ENCODE peak calls at places on chromosome 20, in six cellular contexts. Q is H1, J is IMR-90, H is trophoblast cell, S is neuronal stem cell, A is mesenchymal stem cell. P is an unnamed sample. For H3K36me3 and H3K4me1, the result is how much of the 10 kb centered on the place peaks cover.

GRCh38 chr20:12040261-12040660 is 122.6 kb downstream of the BTBD3 start:
- DNase-seq in A (no peak), Q (no peak), H (no peak), J (no peak), S (no peak), P (no peak)

GRCh38 chr20:16654858-16655257 is 75.0 kb upstream of the SNRPB2 start:
- DNase-seq in H (no peak), A (no peak), Q (no peak), S (no peak), J (no peak), P (no peak)

GRCh38 chr20:64065973-64066341 is 3.0 kb downstream of the TCEA2 start:
- DNase-seq in Q (no peak), A (peak), H (no peak), J (peak), S (no peak), P (peak)

GRCh38 chr20:13211956-13212618 is 9.0 kb upstream of the ISM1 start:
- DNase-seq in A (no peak), J (no peak), Q (no peak), H (no peak), S (no peak), P (no peak)

GRCh38 chr20:44745560-44746366 is at the start of gene KCNK15:
- DNase-seq in S (no peak), H (no peak), Q (peak), J (peak), A (peak), P (peak)

GRCh38 chr20:63321148-63321831 is 28.3 kb downstream of the COL20A1 start:
- DNase-seq in J (peak), Q (no peak), A (no peak), H (no peak), S (no peak), P (no peak)

GRCh38 chr20:24764825-24765224 is 184.2 kb upstream of the CST7 start:
- DNase-seq in H (no peak), S (no peak), J (no peak), A (no peak), Q (no peak), P (no peak)

GRCh38 chr20:49590163-49591017 is 22.5 kb upstream of the PTGIS start:
- DNase-seq in A (no peak), Q (no peak), H (no peak), J (no peak), S (no peak), P (no peak)

GRCh38 chr20:25584905-25585704 is at the start of gene NINL:
- DNase-seq in H (peak), A (peak), S (peak), J (peak), Q (peak), P (peak)

GRCh38 chr20:17967595-17968365 is 814 bp downstream of the SNX5 start:
- DNase-seq in S (no peak), H (no peak), Q (no peak), J (peak), A (peak), P (peak)

GRCh38 chr20:62768815-62769287 is 27.4 kb upstream of the MRGBP start:
- DNase-seq in Q (no peak), J (peak), H (no peak), S (no peak), A (no peak), P (no peak)

GRCh38 chr20:14498809-14499208 is 161.4 kb upstream of the FLRT3 start:
- DNase-seq in J (no peak), A (no peak), Q (peak), H (no peak), S (peak), P (peak)

GRCh38 chr20:22430154-22430745 is 154.1 kb downstream of the FOXA2 start:
- DNase-seq in H (no peak), J (no peak), Q (peak), S (peak), A (no peak), P (peak)

GRCh38 chr20:59705651-59706101 is 101.3 kb downstream of the PHACTR3 start:
- DNase-seq in H (no peak), Q (no peak), S (no peak), J (no peak), A (no peak), P (no peak)

GRCh38 chr20:44714701-44715494 is at the start of gene CCN5:
- DNase-seq in J (peak), S (no peak), Q (no peak), A (peak), H (no peak), P (no peak)

GRCh38 chr20:47635256-47635655 is 133.6 kb downstream of the NCOA3 start:
- DNase-seq in A (no peak), Q (no peak), H (no peak), J (no peak), S (no peak), P (no peak)

GRCh38 chr20:49979030-49979832 is 3.5 kb upstream of the SNAI1 start:
- DNase-seq in S (peak), A (peak), Q (peak), H (no peak), J (no peak), P (peak)

GRCh38 chr20:48794360-48794759 is 33.4 kb downstream of the PREX1 start:
- DNase-seq in Q (peak), H (no peak), A (no peak), S (peak), J (no peak), P (peak)

GRCh38 chr20:40108321-40108720 is 580.7 kb downstream of the MAFB start:
- DNase-seq in H (no peak), Q (no peak), A (no peak), S (no peak), J (no peak), P (no peak)

GRCh38 chr20:32208499-32209154 is 947 bp downstream of the POFUT1 start:
- DNase-seq in Q (no peak), J (no peak), S (no peak), H (no peak), A (no peak), P (no peak)

GRCh38 chr20:38221041-38221589 is 39.4 kb downstream of the KIAA1755 start:
- DNase-seq in Q (peak), H (peak), S (peak), A (peak), J (peak), P (peak)

GRCh38 chr20:58746551-58747399 is 54.2 kb downstream of the NPEPL1 start:
- DNase-seq in H (no peak), Q (no peak), J (no peak), A (no peak), S (no peak), P (no peak)

GRCh38 chr20:3307695-3308094 is 68.7 kb upstream of the SLC4A11 start:
- DNase-seq in Q (no peak), J (peak), S (no peak), H (no peak), A (no peak), P (no peak)

GRCh38 chr20:51562027-51562333 is 19.5 kb upstream of the NFATC2 start:
- DNase-seq in S (no peak), A (no peak), H (no peak), Q (no peak), J (peak), P (no peak)

GRCh38 chr20:12847862-12848261 is 160.9 kb upstream of the SPTLC3 start:
- DNase-seq in Q (no peak), A (peak), S (no peak), H (no peak), J (no peak), P (no peak)

GRCh38 chr20:32628960-32629530 is 43.9 kb upstream of the NOL4L start:
- DNase-seq in H (no peak), Q (no peak), A (no peak), S (no peak), J (no peak), P (no peak)

DNA sequence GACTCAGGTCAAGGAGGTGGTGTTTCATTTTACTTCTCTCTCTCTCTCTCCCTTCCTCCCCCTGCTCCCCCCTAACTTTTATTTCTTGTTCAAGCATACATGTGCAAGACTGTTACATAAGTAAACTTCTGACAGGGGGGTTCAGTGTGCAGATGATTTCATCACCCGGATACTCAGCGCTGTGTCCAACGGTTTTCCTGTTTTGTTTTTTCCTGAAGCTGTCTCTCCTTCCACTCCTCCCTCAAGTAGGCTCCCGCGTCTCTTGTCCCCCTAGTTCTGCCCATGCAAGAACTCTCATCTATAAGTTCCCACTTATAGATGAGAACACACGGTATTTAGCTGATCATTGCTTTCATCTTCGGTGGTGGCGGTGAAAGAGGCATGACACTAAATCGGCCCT is 751.9 kb upstream of the DEFB115 start:
- DNase-seq in H (no peak), J (no peak), S (no peak), A (no peak), Q (no peak), P (no peak)
- H3K36me3 ChIP-seq in H (under half), J (under half), S (under half), A (under half), Q (under half), P (under half)

GRCh38 chr20:41690702-41691101 is 72.5 kb upstream of the CHD6 start:
- DNase-seq in A (no peak), J (no peak), H (peak), S (no peak), Q (no peak), P (peak)

GRCh38 chr20:41692479-41693135 is 74.4 kb upstream of the CHD6 start:
- DNase-seq in S (peak), J (peak), A (no peak), H (peak), Q (peak), P (peak)

GRCh38 chr20:41696428-41696827 is 78.3 kb upstream of the CHD6 start:
- DNase-seq in Q (no peak), S (no peak), A (peak), J (no peak), H (no peak), P (no peak)

GRCh38 chr20:41694796-41695195 is 76.6 kb upstream of the CHD6 start:
- DNase-seq in A (no peak), Q (no peak), S (no peak), H (no peak), J (no peak), P (no peak)

DNA sequence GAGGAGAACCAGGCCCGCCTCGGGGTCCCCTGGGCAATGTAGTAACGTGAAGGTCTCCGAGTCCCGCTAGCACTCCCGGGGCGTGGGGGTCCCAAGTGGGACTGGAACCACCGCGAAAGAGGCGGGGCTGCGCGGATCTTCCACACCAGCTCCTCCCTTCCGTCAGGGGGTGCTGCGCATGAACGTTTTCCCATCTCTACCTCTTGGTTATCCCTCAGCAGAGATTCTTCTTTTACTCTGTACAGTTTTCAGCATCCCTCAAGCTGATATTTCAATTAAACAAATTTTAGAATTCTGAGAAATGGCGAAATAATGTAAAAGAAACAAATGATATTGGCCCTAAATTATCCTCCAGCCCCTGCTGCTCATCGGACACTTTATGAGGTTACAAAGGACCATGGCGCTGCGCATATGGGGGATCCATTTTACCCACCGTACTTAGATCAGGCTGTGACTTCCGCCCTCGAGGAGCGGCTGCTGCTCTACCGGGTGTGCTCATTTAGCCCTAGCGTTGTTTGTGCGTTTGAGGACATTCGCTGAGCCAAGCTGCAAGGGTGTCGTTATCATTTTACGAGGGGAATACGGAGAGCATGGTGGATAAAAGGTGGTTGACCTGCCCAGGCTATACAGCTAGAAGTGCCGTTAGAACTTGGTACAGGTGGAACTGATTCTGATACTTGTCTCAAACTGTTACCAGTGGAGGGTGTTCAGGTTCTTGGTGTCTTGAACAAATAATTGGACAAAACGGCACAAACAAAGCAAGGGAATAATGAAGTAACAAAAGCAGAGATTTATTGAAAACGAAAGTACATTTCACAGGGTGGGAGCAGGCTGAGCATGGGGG is 75.2 kb upstream of the CHD6 start:
- DNase-seq in Q (peak), S (peak), H (peak), A (peak), J (peak), P (peak)
- H2BK120ac ChIP-seq in Q (no peak), S (no peak), H (peak), A (no peak), J (peak), P (no peak)

DNA sequence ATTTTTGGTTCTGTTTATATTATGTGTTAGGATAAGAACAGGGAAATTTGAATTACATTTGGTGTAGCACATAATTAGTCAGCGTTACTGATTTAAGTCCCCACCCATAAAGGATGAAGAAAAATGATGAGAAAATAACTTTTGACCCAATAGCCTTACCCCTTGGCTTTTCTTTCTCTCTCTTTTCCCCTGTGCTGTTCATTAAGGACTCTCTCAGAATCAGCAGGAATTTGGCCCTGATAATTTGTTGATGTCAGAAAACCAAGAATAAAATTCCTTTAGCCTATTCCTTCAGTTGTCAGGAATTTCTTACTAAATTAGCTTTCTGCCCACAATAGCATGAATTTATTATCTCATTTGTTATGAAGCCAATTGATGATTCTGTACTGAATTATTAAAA is 18.5 kb downstream of the PLCB1 start:
- DNase-seq in A (no peak), Q (no peak), S (no peak), H (no peak), J (no peak), P (no peak)
- H3K4me1 ChIP-seq in A (under half), Q (under half), S (under half), H (under half), J (under half), P (under half)

GRCh38 chr20:1370548-1371110 is 22.2 kb downstream of the FKBP1A start:
- DNase-seq in H (no peak), J (peak), S (no peak), A (peak), Q (no peak), P (no peak)
- H3K36me3 ChIP-seq in H (under half), J (under half), S (half or more), A (half or more), Q (under half), P (under half)

DNA sequence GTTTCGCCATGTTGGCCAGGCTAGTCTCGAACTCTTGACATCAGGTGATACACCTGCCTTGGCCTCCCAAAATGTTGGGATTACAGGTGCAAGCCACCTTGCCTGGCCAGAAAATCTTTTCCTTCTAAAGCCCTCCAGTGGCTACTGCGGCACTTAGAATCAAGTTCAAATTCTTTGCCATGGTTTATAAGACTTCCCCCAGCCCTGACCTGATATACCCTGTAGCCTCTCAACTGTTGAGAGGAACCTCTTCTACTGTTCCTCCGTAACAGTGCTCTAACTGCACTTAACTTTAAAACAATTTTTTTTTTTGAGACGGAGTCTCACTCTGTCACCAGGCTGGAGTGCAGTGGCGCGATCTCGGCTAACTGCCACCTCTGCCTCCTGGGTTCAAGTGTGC is 235.6 kb downstream of the BCAS1 start:
- DNase-seq in S (no peak), Q (no peak), H (no peak), A (no peak), J (no peak), P (no peak)
- H2BK120ac ChIP-seq in S (no peak), Q (no peak), H (no peak), A (no peak), J (peak), P (no peak)